ENCODE peak calls at places on chromosomes 13 and 19, in five cellular contexts. X, O, S, A and I are unnamed samples.

GRCh38 chr19:53076984-53077383 is 26.2 kb downstream of the ZNF160 start:
- DNase-seq in X (peak; percentile 47), O (peak; percentile 79), S (peak; percentile 83), A (peak; percentile 32), I (peak; percentile 91)

GRCh38 chr13:74171621-74172020 is 37.4 kb upstream of the KLF12 start:
- DNase-seq in X (no peak), O (no peak), S (no peak), A (no peak), I (no peak)

GRCh38 chr13:28792992-28793391 is 27.1 kb upstream of the MTUS2 start:
- DNase-seq in X (no peak), O (no peak), S (peak; percentile 6), A (peak; percentile 58), I (no peak)

GRCh38 chr19:42468273-42468796 is 25.6 kb upstream of the CXCL17 start:
- DNase-seq in X (no peak), O (no peak), S (peak; percentile 86), A (peak; percentile 58), I (no peak)

GRCh38 chr13:102757006-102757405 is 16.6 kb downstream of the TEX30 start:
- DNase-seq in X (no peak), O (no peak), S (no peak), A (no peak), I (no peak)

GRCh38 chr13:31073859-31074718 is 87.6 kb downstream of the HSPH1 start:
- DNase-seq in X (peak; percentile 15), O (no peak), S (no peak), A (peak; percentile 88), I (no peak)

GRCh38 chr13:94065741-94066140 is 413.7 kb downstream of the DCT start:
- DNase-seq in X (no peak), O (no peak), S (no peak), A (peak; percentile 32), I (no peak)

GRCh38 chr19:23312515-23312914 is 62.3 kb upstream of the ZNF724 start:
- DNase-seq in X (no peak), O (no peak), S (peak; percentile 98), A (no peak), I (no peak)

GRCh38 chr19:17739121-17739875 is 12.0 kb upstream of the FCHO1 start:
- DNase-seq in X (no peak), O (no peak), S (no peak), A (no peak), I (no peak)

GRCh38 chr13:34816543-34816942 is 125.5 kb upstream of the NBEA start:
- DNase-seq in X (no peak), O (no peak), S (no peak), A (peak; percentile 28), I (no peak)

GRCh38 chr19:22545751-22546150 is 88.4 kb upstream of the ZNF492 start:
- DNase-seq in X (no peak), O (no peak), S (peak; percentile 43), A (no peak), I (no peak)

GRCh38 chr19:31664997-31665396 is 315.8 kb upstream of the TSHZ3 start:
- DNase-seq in X (no peak), O (no peak), S (no peak), A (no peak), I (no peak)

GRCh38 chr13:85236431-85236830 is 562.8 kb downstream of the SLITRK6 start:
- DNase-seq in X (no peak), O (no peak), S (no peak), A (no peak), I (no peak)

GRCh38 chr19:13797058-13797440 is 1.8 kb downstream of the ZSWIM4 start:
- DNase-seq in X (no peak), O (no peak), S (no peak), A (no peak), I (no peak)

GRCh38 chr19:5397804-5398692 is 57.2 kb upstream of the ZNRF4 start:
- DNase-seq in X (peak; percentile 81), O (peak; percentile 13), S (peak; percentile 48), A (no peak), I (peak; percentile 65)

GRCh38 chr19:43532571-43532961 is 422 bp upstream of the ZNF575 start:
- DNase-seq in X (no peak), O (no peak), S (no peak), A (no peak), I (peak; percentile 48)

GRCh38 chr19:32104465-32105235 is 240.8 kb upstream of the ZNF507 start:
- DNase-seq in X (no peak), O (no peak), S (no peak), A (peak; percentile 84), I (no peak)

GRCh38 chr13:95552539-95553270 is at the start of gene CLDN10:
- DNase-seq in X (peak; percentile 77), O (peak; percentile 53), S (peak; percentile 18), A (no peak), I (peak; percentile 92)

GRCh38 chr19:35331551-35332214 is 2.7 kb downstream of the CD22 start:
- DNase-seq in X (no peak), O (no peak), S (no peak), A (no peak), I (no peak)
- H3K14ac ChIP-seq in X (no peak overlapping the region), O (no peak overlapping the region), S (no peak overlapping the region), A (no peak overlapping the region), I (no peak overlapping the region)

GRCh38 chr19:45477216-45477615 is 9.4 kb downstream of the FOSB start:
- DNase-seq in X (no peak), O (no peak), S (peak; percentile 77), A (peak; percentile 92), I (no peak)

GRCh38 chr19:45475537-45476348 is 7.9 kb downstream of the FOSB start:
- DNase-seq in X (no peak), O (no peak), S (peak; percentile 95), A (peak; percentile 97), I (no peak)

GRCh38 chr19:45476349-45476717 is 8.5 kb downstream of the FOSB start:
- DNase-seq in X (no peak), O (no peak), S (peak; percentile 93), A (peak; percentile 95), I (no peak)

GRCh38 chr19:45478454-45479238 is 10.8 kb downstream of the FOSB start:
- DNase-seq in X (peak; percentile 92), O (no peak), S (peak; percentile 98), A (peak; percentile 94), I (peak; percentile 91)

GRCh38 chr19:45477713-45478453 is 10.1 kb downstream of the FOSB start:
- DNase-seq in X (no peak), O (no peak), S (peak; percentile 94), A (peak; percentile 91), I (no peak)
- H2AFZ ChIP-seq in X (no peak overlapping the region), O (no peak overlapping the region), S (no peak overlapping the region), A (no peak overlapping the region), I (no peak overlapping the region)

DNA sequence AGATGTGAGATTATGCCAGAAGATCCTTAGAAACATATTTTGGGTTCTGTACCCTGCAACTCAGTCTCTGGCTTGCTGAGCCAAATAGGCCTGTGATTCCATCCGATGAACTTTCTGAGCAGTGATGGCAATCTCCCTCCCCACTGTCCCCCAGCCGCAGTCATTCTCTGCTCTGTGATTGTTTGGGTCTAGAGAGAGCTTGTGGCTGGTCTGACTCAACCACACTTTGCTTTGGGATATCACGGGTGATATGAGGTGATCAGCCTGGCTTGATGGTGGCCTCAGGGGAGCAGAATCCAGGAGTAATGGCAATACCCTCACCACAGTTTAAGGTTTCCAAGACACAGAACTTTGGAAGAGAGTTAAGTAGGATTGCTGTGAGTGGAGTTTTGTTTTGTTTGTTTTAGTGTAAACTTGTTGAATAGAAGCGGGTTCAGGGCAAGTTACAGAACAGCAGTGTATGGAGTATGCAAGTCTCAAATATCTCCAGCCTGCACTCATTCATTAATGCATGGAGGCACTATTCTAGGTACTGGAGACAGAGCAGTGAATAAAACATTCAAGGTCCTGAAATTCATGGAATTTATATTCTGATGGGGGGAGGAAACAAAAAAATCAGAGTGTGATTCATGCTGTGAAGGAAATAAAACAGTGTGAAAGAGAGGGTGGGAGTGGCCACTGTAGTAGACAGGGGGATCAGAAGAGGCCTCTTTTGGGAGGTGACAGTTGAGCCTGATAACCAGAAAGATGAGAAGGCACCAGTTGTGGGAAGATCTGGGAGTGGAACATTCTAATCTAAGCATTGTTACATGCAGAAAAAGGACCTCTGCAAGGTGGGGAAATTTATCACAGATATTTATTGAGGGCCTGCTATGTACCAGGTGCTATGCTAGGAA is 5.4 kb downstream of the SAMD4B start:
- DNase-seq in X (no peak), O (no peak), S (no peak), A (peak; percentile 49), I (no peak)
- H2BK12ac ChIP-seq in X (no peak overlapping the region), O (no peak overlapping the region), S (no peak overlapping the region), A (no peak overlapping the region), I (no peak overlapping the region)

GRCh38 chr13:113369189-113369588 is 5.3 kb upstream of the GRTP1 start:
- DNase-seq in X (no peak), O (no peak), S (no peak), A (no peak), I (no peak)

GRCh38 chr13:113374511-113375175 is 10.7 kb upstream of the GRTP1 start:
- DNase-seq in X (no peak), O (no peak), S (no peak), A (no peak), I (no peak)

GRCh38 chr13:113369881-113370280 is 6.0 kb upstream of the GRTP1 start:
- DNase-seq in X (no peak), O (no peak), S (no peak), A (no peak), I (no peak)

GRCh38 chr13:113371061-113371460 is 7.1 kb upstream of the GRTP1 start:
- DNase-seq in X (no peak), O (no peak), S (no peak), A (no peak), I (no peak)

GRCh38 chr13:113373811-113374485 is 10.0 kb upstream of the GRTP1 start:
- DNase-seq in X (no peak), O (no peak), S (no peak), A (no peak), I (no peak)
- H3K14ac ChIP-seq in X (no peak overlapping the region), O (no peak overlapping the region), S (no peak overlapping the region), A (no peak overlapping the region), I (no peak overlapping the region)

GRCh38 chr13:114064516-114065140 is 67.8 kb downstream of the RASA3 start:
- DNase-seq in X (peak; percentile 79), O (no peak), S (peak; percentile 57), A (peak; percentile 75), I (no peak)
- H2AFZ ChIP-seq in X (peak overlapping the region; percentile 80), O (no peak overlapping the region), S (no peak overlapping the region), A (no peak overlapping the region), I (no peak overlapping the region)

GRCh38 chr19:15428956-15429824 is 10.4 kb upstream of the AKAP8L start:
- DNase-seq in X (no peak), O (no peak), S (no peak), A (no peak), I (no peak)
- H2BK12ac ChIP-seq in X (no peak overlapping the region), O (no peak overlapping the region), S (no peak overlapping the region), A (no peak overlapping the region), I (no peak overlapping the region)

GRCh38 chr13:51396352-51396751 is 56.5 kb downstream of the INTS6 start:
- DNase-seq in X (no peak), O (no peak), S (no peak), A (peak; percentile 58), I (no peak)
- H3K14ac ChIP-seq in X (no peak overlapping the region), O (no peak overlapping the region), S (no peak overlapping the region), A (no peak overlapping the region), I (no peak overlapping the region)